ENCODE peak calls at places on chromosomes 11 and 22, in five cellular contexts. B is HCT116, O is K562, N is SK-N-SH, G is GM12878. P is an unnamed sample.

GRCh38 chr11:1760351-1761109 is 3.2 kb downstream of the CTSD start:
- DNase-seq in B (no peak), O (peak; percentile 55), N (no peak), G (no peak), P (no peak)

GRCh38 chr11:124122123-124122522 is 6.9 kb downstream of the VWA5A start:
- DNase-seq in B (no peak), O (peak; percentile 59), N (no peak), G (no peak), P (no peak)

GRCh38 chr22:27670701-27671412 is 130.7 kb downstream of the MN1 start:
- DNase-seq in B (peak; percentile 34), O (peak; percentile 82), N (no peak), G (no peak), P (peak; percentile 47)

GRCh38 chr11:1074244-1075221 is at the start of gene MUC2:
- DNase-seq in B (no peak), O (no peak), N (no peak), G (no peak), P (no peak)

GRCh38 chr11:66564538-66564937 is 3.9 kb downstream of the CTSF start:
- DNase-seq in B (no peak), O (no peak), N (no peak), G (no peak), P (no peak)

GRCh38 chr22:46011627-46012181 is 34.7 kb upstream of the WNT7B start:
- DNase-seq in B (no peak), O (no peak), N (peak; percentile 17), G (no peak), P (no peak)

GRCh38 chr11:11171854-11172253 is 181.2 kb downstream of the CSNK2A3 start:
- DNase-seq in B (no peak), O (no peak), N (no peak), G (peak; percentile 61), P (no peak)

GRCh38 chr11:9462806-9463537 is 2.2 kb downstream of the ZNF143 start:
- DNase-seq in B (no peak), O (no peak), N (no peak), G (peak; percentile 59), P (no peak)

GRCh38 chr11:130740819-130741218 is 175.5 kb downstream of the SNX19 start:
- DNase-seq in B (no peak), O (no peak), N (no peak), G (no peak), P (no peak)

GRCh38 chr11:64234840-64235379 is 526 bp downstream of the VEGFB start:
- DNase-seq in B (no peak), O (no peak), N (peak; percentile 79), G (no peak), P (no peak)

GRCh38 chr22:22091400-22091878 is 108.9 kb upstream of the TOP3B start:
- DNase-seq in B (no peak), O (no peak), N (no peak), G (no peak), P (no peak)

GRCh38 chr22:45892681-45893461 is 84.1 kb downstream of the WNT7B start:
- DNase-seq in B (no peak), O (no peak), N (no peak), G (no peak), P (no peak)

GRCh38 chr22:45072322-45072903 is 62.6 kb upstream of the PHF21B start:
- DNase-seq in B (peak; percentile 77), O (peak; percentile 21), N (no peak), G (no peak), P (peak; percentile 84)

GRCh38 chr11:78199015-78199652 is 10.4 kb downstream of the USP35 start:
- DNase-seq in B (no peak), O (no peak), N (no peak), G (no peak), P (no peak)

GRCh38 chr11:30960387-30960992 is 374.3 kb upstream of the MPPED2 start:
- DNase-seq in B (peak; percentile 35), O (no peak), N (peak; percentile 30), G (no peak), P (no peak)

GRCh38 chr11:81237139-81237538 is 1496.5 kb downstream of the FAM181B start:
- DNase-seq in B (no peak), O (no peak), N (peak; percentile 5), G (no peak), P (no peak)

GRCh38 chr11:69307421-69307820 is 13.5 kb downstream of the MYEOV start:
- DNase-seq in B (no peak), O (no peak), N (no peak), G (no peak), P (no peak)

GRCh38 chr11:83521647-83522596 is 235.8 kb upstream of the CCDC90B start:
- DNase-seq in B (no peak), O (peak; percentile 7), N (peak; percentile 51), G (no peak), P (no peak)

GRCh38 chr11:76698321-76699043 is 27.9 kb upstream of the LRRC32 start:
- DNase-seq in B (peak; percentile 34), O (peak; percentile 53), N (no peak), G (no peak), P (peak; percentile 79)

GRCh38 chr11:102559839-102560238 is 29.3 kb upstream of the MMP7 start:
- DNase-seq in B (no peak), O (no peak), N (no peak), G (no peak), P (no peak)

GRCh38 chr22:41288245-41288946 is 2.4 kb upstream of the RANGAP1 start:
- DNase-seq in B (peak; percentile 74), O (no peak), N (no peak), G (no peak), P (no peak)

GRCh38 chr11:106493751-106494150 is 416.3 kb downstream of the AASDHPPT start:
- DNase-seq in B (no peak), O (no peak), N (no peak), G (no peak), P (no peak)

GRCh38 chr11:66600924-66601233 is 7.9 kb downstream of the CCS start:
- DNase-seq in B (no peak), O (no peak), N (no peak), G (no peak), P (no peak)

GRCh38 chr11:127182586-127183203 is 182.1 kb upstream of the KIRREL3 start:
- DNase-seq in B (no peak), O (no peak), N (peak; percentile 41), G (no peak), P (no peak)

GRCh38 chr22:49677495-49677889 is 150.2 kb downstream of the BRD1 start:
- DNase-seq in B (no peak), O (no peak), N (no peak), G (no peak), P (no peak)

GRCh38 chr22:33076368-33076767 is 18.2 kb upstream of the SYN3 start:
- DNase-seq in B (no peak), O (no peak), N (no peak), G (no peak), P (no peak)

GRCh38 chr22:26918236-26918635 is 260.8 kb downstream of the MIAT start:
- DNase-seq in B (peak; percentile 1), O (no peak), N (no peak), G (no peak), P (no peak)

GRCh38 chr11:105315287-105315686 is 175.7 kb upstream of the CARD18 start:
- DNase-seq in B (no peak), O (no peak), N (no peak), G (no peak), P (no peak)

GRCh38 chr11:72685560-72686480 is 11.6 kb upstream of the PDE2A start:
- DNase-seq in B (no peak), O (no peak), N (peak; percentile 66), G (no peak), P (no peak)

GRCh38 chr11:97140885-97141494 is 751.2 kb downstream of the JRKL start:
- DNase-seq in B (no peak), O (peak; percentile 6), N (peak; percentile 7), G (no peak), P (no peak)
- TF ChIP-seq SIN3A in B (no peak), O (no peak), N (no peak), G (no peak), P (no peak)

GRCh38 chr11:98940913-98941312 is 79.8 kb upstream of the CNTN5 start:
- DNase-seq in B (no peak), O (peak; percentile 1), N (no peak), G (no peak), P (peak; percentile 3)
- TF ChIP-seq SIN3A in B (no peak), O (no peak), N (no peak), G (no peak), P (no peak)

GRCh38 chr22:39150848-39151215 is 1.6 kb downstream of the CBX7 start:
- DNase-seq in B (no peak), O (no peak), N (no peak), G (no peak), P (no peak)

GRCh38 chr22:39149915-39150847 is 2.3 kb downstream of the CBX7 start:
- DNase-seq in B (no peak), O (no peak), N (no peak), G (no peak), P (no peak)

GRCh38 chr22:39147335-39148023 is 5.0 kb downstream of the CBX7 start:
- DNase-seq in B (no peak), O (no peak), N (no peak), G (no peak), P (no peak)

GRCh38 chr22:39148024-39148726 is 4.3 kb downstream of the CBX7 start:
- DNase-seq in B (no peak), O (no peak), N (no peak), G (no peak), P (no peak)

DNA sequence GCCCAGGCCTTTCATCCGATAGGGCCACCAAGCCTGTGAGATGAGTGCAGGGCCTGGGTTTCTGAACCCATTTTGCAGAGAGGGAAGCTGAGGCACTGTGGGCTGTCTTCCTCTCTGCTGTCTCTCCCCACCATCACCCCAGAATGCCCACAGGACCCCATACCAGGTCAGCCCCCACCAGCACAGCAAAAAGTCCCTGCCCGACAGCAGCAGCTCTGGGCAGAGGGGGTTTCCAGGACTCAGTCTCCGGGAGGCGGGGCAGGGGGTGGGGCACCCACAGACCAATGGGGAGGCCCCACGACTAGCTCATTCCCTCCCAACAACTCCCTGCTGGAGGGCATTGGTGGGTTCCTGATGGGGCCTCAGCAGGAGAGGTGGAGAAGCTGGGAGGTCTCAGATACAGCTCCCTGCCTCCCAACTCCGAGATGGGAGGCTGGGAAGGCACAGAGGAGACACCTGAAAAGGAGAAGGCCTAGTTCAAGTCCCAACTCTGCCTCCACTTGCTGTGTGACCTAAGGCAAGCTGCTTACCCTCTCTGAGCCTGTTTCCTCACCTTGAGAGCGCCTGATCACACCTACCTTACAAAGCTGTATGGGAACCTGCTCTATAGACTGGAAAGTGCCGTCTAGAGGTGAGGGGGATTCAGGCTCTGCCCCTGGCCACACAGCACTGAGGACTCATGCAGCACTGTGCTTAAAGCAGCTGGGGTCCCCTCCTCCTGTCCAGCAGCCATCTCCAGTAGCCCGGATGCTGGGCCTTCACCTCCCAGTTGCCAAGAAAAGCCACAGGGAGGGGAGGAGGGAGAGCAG is 3.5 kb downstream of the CBX7 start:
- DNase-seq in B (no peak), O (peak; percentile 52), N (peak; percentile 44), G (peak; percentile 69), P (no peak)
- TF ChIP-seq SIN3A in B (no peak), O (no peak), N (no peak), G (peak; percentile 60), P (no peak)

DNA sequence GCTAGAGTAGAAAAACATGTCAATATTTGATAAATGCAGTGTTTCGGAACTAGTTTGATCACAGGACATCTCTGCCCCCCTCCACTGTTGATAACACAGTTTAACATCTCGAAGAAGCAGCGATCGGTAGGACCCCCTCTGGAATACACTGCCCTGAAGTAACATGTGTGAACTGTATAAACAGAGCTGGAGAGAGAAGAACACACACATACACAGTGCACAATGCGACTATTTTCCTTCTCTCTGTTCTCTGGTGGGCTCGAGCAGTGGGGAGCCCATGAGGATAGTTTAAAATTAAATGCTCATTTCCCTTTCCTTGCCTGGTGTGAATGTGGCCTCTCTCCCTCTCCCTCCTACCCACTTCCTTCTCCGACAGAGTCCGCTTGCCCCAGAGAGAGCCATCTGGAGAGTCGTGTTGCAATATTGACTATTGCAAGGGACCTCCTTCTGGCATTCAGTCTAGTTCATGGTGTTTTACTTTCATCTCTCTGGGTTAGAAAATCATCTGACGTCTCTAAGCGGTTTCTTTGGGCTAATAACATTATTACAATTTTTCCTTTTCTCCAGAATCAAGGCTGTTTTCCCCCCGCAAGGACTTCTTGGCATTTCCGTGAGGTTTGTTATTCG is 51.6 kb upstream of the BARX2 start:
- DNase-seq in B (no peak), O (no peak), N (no peak), G (no peak), P (no peak)
- TF ChIP-seq SIN3A in B (no peak), O (no peak), N (no peak), G (no peak), P (no peak)

P was measured in H1.